ENCODE peak calls at places on chromosomes 4 and X, in ten cellular contexts. One of them, this sample, is unnamed.
A peak's percentile ranks its signal among the peaks of the same experiment; 100 is the strongest.

GRCh38 chr4:113697429-113697828 is 64.1 kb downstream of the CAMK2D start:
- DNase-seq in lung: no peak
- DNase-seq in nucleus accumbens: no peak
- DNase-seq in nephron progenitor cell: no peak
- DNase-seq in ACHN: no peak
- DNase-seq in omental fat pad: no peak
- DNase-seq in HFF-Myc: no peak
- DNase-seq in fibroblast of pulmonary artery: no peak
- DNase-seq in GM19239: no peak
- DNase-seq in iPS-NIHi11: no peak
- DNase-seq in this sample: no peak

GRCh38 chrX:123740006-123740405 is 7.2 kb upstream of the THOC2 start:
- DNase-seq in nucleus accumbens: no peak
- DNase-seq in GM19239: no peak
- DNase-seq in omental fat pad: no peak
- DNase-seq in nephron progenitor cell: no peak
- DNase-seq in HFF-Myc: no peak
- DNase-seq in lung: no peak
- DNase-seq in ACHN: no peak
- DNase-seq in fibroblast of pulmonary artery: no peak
- DNase-seq in iPS-NIHi11: peak; percentile 9
- DNase-seq in this sample: no peak

GRCh38 chrX:48802813-48803261 is 970 bp downstream of the HDAC6 start:
- DNase-seq in ACHN: peak; percentile 10
- DNase-seq in nephron progenitor cell: no peak
- DNase-seq in omental fat pad: no peak
- DNase-seq in iPS-NIHi11: no peak
- DNase-seq in nucleus accumbens: no peak
- DNase-seq in GM19239: no peak
- DNase-seq in lung: no peak
- DNase-seq in fibroblast of pulmonary artery: no peak
- DNase-seq in HFF-Myc: no peak
- DNase-seq in this sample: no peak

GRCh38 chr4:22712105-22712504 is 19.4 kb downstream of the GBA3 start:
- DNase-seq in fibroblast of pulmonary artery: no peak
- DNase-seq in GM19239: no peak
- DNase-seq in nephron progenitor cell: no peak
- DNase-seq in ACHN: no peak
- DNase-seq in iPS-NIHi11: no peak
- DNase-seq in nucleus accumbens: no peak
- DNase-seq in lung: no peak
- DNase-seq in HFF-Myc: no peak
- DNase-seq in omental fat pad: no peak
- DNase-seq in this sample: no peak

GRCh38 chr4:105679186-105679585 is 29.3 kb downstream of the INTS12 start:
- DNase-seq in GM19239: no peak
- DNase-seq in fibroblast of pulmonary artery: no peak
- DNase-seq in ACHN: no peak
- DNase-seq in iPS-NIHi11: peak; percentile 7
- DNase-seq in omental fat pad: no peak
- DNase-seq in nephron progenitor cell: no peak
- DNase-seq in lung: no peak
- DNase-seq in HFF-Myc: no peak
- DNase-seq in nucleus accumbens: no peak
- DNase-seq in this sample: no peak

GRCh38 chr4:99664703-99665102 is 7.1 kb upstream of the C4orf54 start:
- DNase-seq in lung: no peak
- DNase-seq in GM19239: no peak
- DNase-seq in HFF-Myc: no peak
- DNase-seq in fibroblast of pulmonary artery: no peak
- DNase-seq in omental fat pad: no peak
- DNase-seq in ACHN: no peak
- DNase-seq in iPS-NIHi11: no peak
- DNase-seq in nucleus accumbens: no peak
- DNase-seq in nephron progenitor cell: peak; percentile 15
- DNase-seq in this sample: no peak

GRCh38 chr4:85571008-85571407 is 96.1 kb downstream of the ARHGAP24 start:
- DNase-seq in ACHN: no peak
- DNase-seq in lung: no peak
- DNase-seq in iPS-NIHi11: no peak
- DNase-seq in fibroblast of pulmonary artery: no peak
- DNase-seq in GM19239: no peak
- DNase-seq in omental fat pad: no peak
- DNase-seq in HFF-Myc: no peak
- DNase-seq in nephron progenitor cell: no peak
- DNase-seq in nucleus accumbens: no peak
- DNase-seq in this sample: no peak

GRCh38 chr4:87865960-87866598 is 33.3 kb downstream of the MEPE start:
- DNase-seq in nucleus accumbens: no peak
- DNase-seq in nephron progenitor cell: no peak
- DNase-seq in lung: no peak
- DNase-seq in HFF-Myc: no peak
- DNase-seq in iPS-NIHi11: peak; percentile 10
- DNase-seq in fibroblast of pulmonary artery: peak; percentile 27
- DNase-seq in ACHN: no peak
- DNase-seq in GM19239: no peak
- DNase-seq in omental fat pad: no peak
- DNase-seq in this sample: no peak

GRCh38 chr4:83029688-83030087 is 5.3 kb upstream of the COPS4 start:
- DNase-seq in nephron progenitor cell: no peak
- DNase-seq in ACHN: no peak
- DNase-seq in omental fat pad: no peak
- DNase-seq in fibroblast of pulmonary artery: no peak
- DNase-seq in nucleus accumbens: no peak
- DNase-seq in lung: no peak
- DNase-seq in iPS-NIHi11: no peak
- DNase-seq in GM19239: no peak
- DNase-seq in HFF-Myc: no peak
- DNase-seq in this sample: no peak

GRCh38 chrX:104085477-104085876 is 9.4 kb upstream of the TMSB15C start:
- DNase-seq in HFF-Myc: no peak
- DNase-seq in nucleus accumbens: no peak
- DNase-seq in omental fat pad: no peak
- DNase-seq in ACHN: no peak
- DNase-seq in iPS-NIHi11: no peak
- DNase-seq in lung: no peak
- DNase-seq in nephron progenitor cell: no peak
- DNase-seq in fibroblast of pulmonary artery: no peak
- DNase-seq in GM19239: no peak
- DNase-seq in this sample: no peak

GRCh38 chrX:20729421-20729820 is 462.7 kb upstream of the RPS6KA3 start:
- DNase-seq in nucleus accumbens: no peak
- DNase-seq in iPS-NIHi11: no peak
- DNase-seq in HFF-Myc: no peak
- DNase-seq in nephron progenitor cell: no peak
- DNase-seq in fibroblast of pulmonary artery: peak; percentile 21
- DNase-seq in ACHN: no peak
- DNase-seq in GM19239: no peak
- DNase-seq in lung: no peak
- DNase-seq in omental fat pad: no peak
- DNase-seq in this sample: no peak

GRCh38 chr4:15756361-15756861 is 21.7 kb upstream of the CD38 start:
- DNase-seq in ACHN: no peak
- DNase-seq in HFF-Myc: peak; percentile 29
- DNase-seq in lung: no peak
- DNase-seq in iPS-NIHi11: no peak
- DNase-seq in fibroblast of pulmonary artery: peak; percentile 32
- DNase-seq in nephron progenitor cell: no peak
- DNase-seq in nucleus accumbens: no peak
- DNase-seq in GM19239: no peak
- DNase-seq in omental fat pad: no peak
- DNase-seq in this sample: peak; percentile 12

GRCh38 chr4:128958194-128958593 is 135.1 kb downstream of the SCLT1 start:
- DNase-seq in nephron progenitor cell: no peak
- DNase-seq in lung: no peak
- DNase-seq in fibroblast of pulmonary artery: peak; percentile 32
- DNase-seq in HFF-Myc: no peak
- DNase-seq in nucleus accumbens: no peak
- DNase-seq in GM19239: no peak
- DNase-seq in iPS-NIHi11: no peak
- DNase-seq in omental fat pad: no peak
- DNase-seq in ACHN: no peak
- DNase-seq in this sample: no peak

GRCh38 chr4:121168446-121168845 is 4.3 kb upstream of the TNIP3 start:
- DNase-seq in omental fat pad: no peak
- DNase-seq in nucleus accumbens: no peak
- DNase-seq in nephron progenitor cell: no peak
- DNase-seq in fibroblast of pulmonary artery: no peak
- DNase-seq in HFF-Myc: no peak
- DNase-seq in iPS-NIHi11: no peak
- DNase-seq in ACHN: no peak
- DNase-seq in lung: no peak
- DNase-seq in GM19239: no peak
- DNase-seq in this sample: no peak

GRCh38 chr4:16667464-16667863 is 231.0 kb downstream of the LDB2 start:
- DNase-seq in omental fat pad: no peak
- DNase-seq in nephron progenitor cell: no peak
- DNase-seq in iPS-NIHi11: no peak
- DNase-seq in fibroblast of pulmonary artery: peak; percentile 64
- DNase-seq in ACHN: no peak
- DNase-seq in HFF-Myc: peak; percentile 95
- DNase-seq in lung: no peak
- DNase-seq in GM19239: no peak
- DNase-seq in nucleus accumbens: peak; percentile 15
- DNase-seq in this sample: no peak

GRCh38 chrX:23919706-23920320 is 12.0 kb downstream of the CXorf58 start:
- DNase-seq in omental fat pad: no peak
- DNase-seq in GM19239: no peak
- DNase-seq in ACHN: no peak
- DNase-seq in iPS-NIHi11: no peak
- DNase-seq in lung: no peak
- DNase-seq in HFF-Myc: no peak
- DNase-seq in fibroblast of pulmonary artery: peak; percentile 38
- DNase-seq in nucleus accumbens: no peak
- DNase-seq in nephron progenitor cell: no peak
- DNase-seq in this sample: no peak

GRCh38 chr4:78560296-78560963 is 8.9 kb downstream of the ANXA3 start:
- DNase-seq in ACHN: peak; percentile 81
- DNase-seq in nucleus accumbens: no peak
- DNase-seq in GM19239: no peak
- DNase-seq in fibroblast of pulmonary artery: peak; percentile 90
- DNase-seq in omental fat pad: no peak
- DNase-seq in lung: no peak
- DNase-seq in nephron progenitor cell: no peak
- DNase-seq in iPS-NIHi11: no peak
- DNase-seq in HFF-Myc: no peak
- DNase-seq in this sample: no peak

GRCh38 chr4:119750048-119750447 is 121.4 kb upstream of the PDE5A start:
- DNase-seq in GM19239: no peak
- DNase-seq in ACHN: no peak
- DNase-seq in iPS-NIHi11: no peak
- DNase-seq in nephron progenitor cell: no peak
- DNase-seq in fibroblast of pulmonary artery: no peak
- DNase-seq in HFF-Myc: no peak
- DNase-seq in omental fat pad: no peak
- DNase-seq in lung: no peak
- DNase-seq in nucleus accumbens: no peak
- DNase-seq in this sample: no peak

This sample was measured in T-helper 1 cell.